ENCODE peak calls at places on chromosomes 5 and 9, in five cellular contexts. C is HEK293T, S is GM12878, U is H1, R is HepG2. B is an unnamed sample.

GRCh38 chr5:176201811-176202210 is 36.4 kb upstream of the SIMC1 start:
- DNase-seq in S (no peak), U (no peak), C (no peak), R (no peak), B (no peak)

GRCh38 chr5:172404746-172405145 is 49.6 kb downstream of the SH3PXD2B start:
- DNase-seq in U (no peak), R (no peak), C (no peak), S (no peak), B (no peak)

GRCh38 chr5:77168187-77168883 is 42.1 kb upstream of the PDE8B start:
- DNase-seq in C (no peak), R (no peak), S (no peak), U (no peak), B (no peak)

GRCh38 chr5:14728109-14728938 is 63.8 kb downstream of the OTULIN start:
- DNase-seq in U (peak), C (no peak), R (peak), S (no peak), B (peak)

GRCh38 chr5:167835146-167835545 is 456.3 kb upstream of the WWC1 start:
- DNase-seq in U (no peak), R (no peak), S (no peak), C (no peak), B (no peak)

GRCh38 chr5:97162045-97162444 is 19.6 kb upstream of the LIX1 start:
- DNase-seq in R (peak), S (peak), U (no peak), C (peak), B (peak)

GRCh38 chr9:81557957-81558791 is 131.2 kb downstream of the TLE1 start:
- DNase-seq in U (no peak), R (no peak), C (no peak), S (no peak), B (no peak)

GRCh38 chr5:141345327-141345726 is 1.7 kb downstream of the PCDHGA3 start:
- DNase-seq in R (no peak), U (no peak), C (no peak), S (no peak), B (no peak)

GRCh38 chr9:37531699-37532098 is 44.5 kb downstream of the FBXO10 start:
- DNase-seq in U (no peak), S (peak), C (no peak), R (no peak), B (no peak)

GRCh38 chr9:37539634-37540033 is 36.5 kb downstream of the FBXO10 start:
- DNase-seq in R (no peak), S (no peak), U (no peak), C (no peak), B (no peak)

GRCh38 chr9:37538099-37538498 is 38.1 kb downstream of the FBXO10 start:
- DNase-seq in R (no peak), C (no peak), S (no peak), U (no peak), B (no peak)

GRCh38 chr9:37534412-37534811 is 41.8 kb downstream of the FBXO10 start:
- DNase-seq in U (no peak), C (no peak), R (no peak), S (no peak), B (no peak)

GRCh38 chr9:37534901-37535300 is 41.3 kb downstream of the FBXO10 start:
- DNase-seq in R (no peak), U (no peak), C (no peak), S (no peak), B (no peak)
- TF ChIP-seq SUZ12 in R (no peak), U (no peak), C (no peak), S (no peak), B (no peak)

GRCh38 chr9:137195525-137196220 is 4.9 kb downstream of the TPRN start:
- DNase-seq in S (no peak), C (no peak), R (no peak), U (no peak), B (no peak)
- TF ChIP-seq SUZ12 in S (no peak), C (no peak), R (no peak), U (no peak), B (no peak)

GRCh38 chr9:93116049-93116961 is 17.7 kb downstream of the NINJ1 start:
- DNase-seq in R (peak), S (no peak), U (no peak), C (no peak), B (no peak)
- TF ChIP-seq SUZ12 in R (no peak), S (no peak), U (no peak), C (no peak), B (no peak)

DNA sequence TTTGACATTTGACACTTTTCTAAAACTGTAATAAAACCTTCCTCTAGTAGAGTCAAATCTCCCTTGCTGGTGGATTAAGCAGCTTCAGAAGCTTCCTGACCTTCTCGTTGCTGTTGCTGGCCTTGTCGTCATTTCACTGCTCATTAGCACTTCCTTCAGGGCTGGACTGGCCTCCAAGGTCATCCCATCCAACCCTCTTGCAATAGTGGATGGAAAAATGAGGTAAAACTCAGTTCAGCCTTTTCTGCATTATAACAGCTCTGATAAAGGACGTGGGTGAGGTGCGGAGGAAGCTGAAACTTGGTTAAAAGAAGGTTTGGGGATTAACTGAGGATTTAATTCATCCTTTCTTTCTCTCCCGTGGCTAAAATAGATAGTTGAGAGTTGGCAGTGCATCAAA is 1.0 kb upstream of the ADAMTSL1 start:
- DNase-seq in R (no peak), C (no peak), S (no peak), U (no peak), B (no peak)
- TF ChIP-seq SUZ12 in R (no peak), C (no peak), S (no peak), U (no peak), B (no peak)

DNA sequence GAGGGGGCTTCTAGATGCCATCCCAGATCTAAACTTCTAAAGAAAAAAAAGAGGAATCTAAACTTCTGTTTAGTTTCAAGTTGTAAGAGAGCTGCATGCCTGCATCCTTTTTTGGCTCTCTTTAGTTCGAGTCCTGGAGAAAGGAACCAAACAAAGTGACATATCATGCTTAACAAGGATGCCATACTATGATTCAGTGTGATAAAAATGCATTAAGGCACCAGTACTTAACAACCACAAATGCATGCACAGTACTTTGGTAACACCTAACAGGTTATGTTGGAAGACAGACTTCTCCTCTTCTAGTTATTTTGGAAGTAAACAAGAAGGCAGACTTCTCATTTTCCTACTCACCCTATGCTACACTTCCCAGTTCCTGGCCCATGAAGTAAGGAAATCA is 27.3 kb downstream of the NME5 start:
- DNase-seq in R (no peak), C (no peak), U (no peak), S (no peak), B (no peak)
- TF ChIP-seq SUZ12 in R (no peak), C (no peak), U (no peak), S (no peak), B (no peak)

GRCh38 chr5:11013793-11014192 is 252.8 kb upstream of the DAP start:
- DNase-seq in S (no peak), C (no peak), U (no peak), R (no peak), B (no peak)
- TF ChIP-seq SUZ12 in S (no peak), C (no peak), U (no peak), R (no peak), B (no peak)

DNA sequence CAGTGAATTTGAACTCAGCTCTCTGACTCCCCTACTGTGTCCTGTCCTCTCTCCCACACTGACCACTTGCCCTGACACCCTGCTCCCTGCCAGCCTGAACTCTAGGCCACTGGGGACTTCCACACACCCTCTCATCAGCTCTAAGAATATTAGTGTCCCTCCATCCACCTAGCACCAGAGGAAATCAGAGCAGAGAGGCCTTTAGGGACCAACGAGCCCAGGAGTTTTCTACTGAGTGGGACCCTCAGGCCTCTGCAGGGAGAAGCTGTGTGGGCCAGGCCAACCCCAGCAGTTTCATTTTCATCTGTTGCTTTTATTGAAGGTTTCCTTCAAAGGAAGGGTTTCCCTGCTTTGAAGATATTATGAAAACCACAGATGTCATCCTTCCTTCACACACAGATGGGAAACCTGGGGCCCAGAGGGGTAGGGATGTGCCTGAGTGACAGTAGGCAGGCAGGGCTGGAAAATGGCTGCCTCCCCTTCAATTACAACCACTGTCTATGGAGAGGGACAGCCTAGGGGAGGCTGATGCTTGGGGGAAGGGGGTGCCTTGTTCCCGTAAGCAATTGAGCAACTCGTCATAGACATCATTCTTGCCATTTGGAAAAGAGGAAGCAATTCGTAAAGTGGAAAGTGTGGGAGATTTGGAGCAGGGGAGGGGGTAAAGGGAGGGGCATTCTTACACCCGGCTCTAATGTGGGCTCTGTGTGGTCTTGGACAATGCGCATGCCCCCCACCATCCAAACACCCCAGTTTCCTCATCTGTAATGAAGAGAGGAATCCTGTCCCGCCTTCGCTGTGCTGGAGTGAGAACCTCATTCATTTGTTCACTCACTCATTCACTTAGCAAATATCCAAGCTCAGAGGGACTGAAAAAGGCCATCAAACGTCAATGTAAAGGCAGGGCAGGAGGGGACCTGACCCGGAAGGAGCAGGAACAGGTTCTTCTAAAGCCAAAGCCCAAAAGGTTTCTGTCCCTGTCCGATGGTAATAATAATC is 3.9 kb downstream of the GLIPR2 start:
- DNase-seq in S (no peak), C (no peak), R (no peak), U (no peak), B (no peak)
- TF ChIP-seq SUZ12 in S (no peak), C (no peak), R (no peak), U (no peak), B (no peak)

GRCh38 chr9:22208846-22209585 is 199.9 kb upstream of the CDKN2B start:
- DNase-seq in U (no peak), S (no peak), C (no peak), R (no peak), B (no peak)
- TF ChIP-seq SUZ12 in U (no peak), S (no peak), C (no peak), R (no peak), B (no peak)

DNA sequence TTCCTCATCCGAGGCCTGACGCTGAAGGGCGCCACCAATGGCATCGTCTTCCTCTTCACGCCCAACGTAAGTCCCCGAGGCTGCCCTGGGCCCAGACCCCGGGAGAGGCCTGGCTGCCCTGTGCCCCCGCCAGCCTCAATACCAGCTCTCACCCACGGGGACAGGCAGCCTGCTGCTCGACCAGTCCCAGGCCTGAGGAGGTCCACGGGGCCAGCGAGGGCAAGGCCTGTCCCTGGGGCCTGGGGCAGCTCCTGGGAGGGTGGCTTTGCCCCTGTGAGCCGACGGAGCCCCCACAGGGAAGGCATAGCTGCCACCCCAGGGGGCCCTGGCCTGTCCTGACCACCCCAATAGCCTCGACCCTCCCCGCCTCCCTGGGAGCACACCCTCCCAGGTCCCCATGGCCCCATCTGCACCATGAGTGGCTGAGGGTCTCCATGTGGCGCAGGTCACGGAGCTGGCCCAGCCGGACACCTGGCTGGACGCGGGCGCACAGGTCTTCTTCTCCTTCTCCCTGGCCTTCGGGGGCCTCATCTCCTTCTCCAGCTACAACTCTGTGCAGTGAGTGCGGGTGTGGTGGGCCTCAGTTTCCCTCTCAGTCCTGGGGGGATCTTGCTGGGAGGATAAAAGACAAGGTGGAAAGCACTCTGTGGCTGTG is 11.5 kb upstream of the SLC6A18 start:
- DNase-seq in S (no peak), U (no peak), C (no peak), R (no peak), B (no peak)
- TF ChIP-seq SUZ12 in S (no peak), U (no peak), C (no peak), R (no peak), B (no peak)